ENCODE peak calls at places on chromosomes 2 and 18, in four cellular contexts. P, G, M and C are unnamed samples.

GRCh38 chr2:9232886-9233285 is 26.3 kb downstream of the ASAP2 start:
- DNase-seq in P (no peak), G (no peak), M (no peak), C (no peak)

GRCh38 chr2:49490710-49491109 is 336.4 kb upstream of the FSHR start:
- DNase-seq in P (no peak), G (peak), M (peak), C (no peak)

GRCh38 chr2:215171151-215171550 is 32.7 kb upstream of the ABCA12 start:
- DNase-seq in P (no peak), G (no peak), M (no peak), C (no peak)

GRCh38 chr2:143176606-143177005 is 47.4 kb downstream of the ARHGAP15 start:
- DNase-seq in P (no peak), G (no peak), M (no peak), C (no peak)

GRCh38 chr2:197515277-197515797 is 529 bp upstream of the MOB4 start:
- DNase-seq in P (no peak), G (no peak), M (peak), C (no peak)

GRCh38 chr2:19035238-19035637 is 323.2 kb downstream of the OSR1 start:
- DNase-seq in P (no peak), G (no peak), M (no peak), C (no peak)

GRCh38 chr2:162090109-162090508 is 16.1 kb upstream of the DPP4 start:
- DNase-seq in P (no peak), G (peak), M (no peak), C (no peak)

GRCh38 chr2:44826601-44827000 is 114.9 kb upstream of the SIX3 start:
- DNase-seq in P (no peak), G (no peak), M (no peak), C (no peak)

GRCh38 chr2:184030245-184030644 is 568.1 kb upstream of the ZNF804A start:
- DNase-seq in P (no peak), G (no peak), M (no peak), C (no peak)

GRCh38 chr2:179550214-179550613 is 285.6 kb upstream of the SESTD1 start:
- DNase-seq in P (no peak), G (no peak), M (no peak), C (no peak)

GRCh38 chr2:183224933-183225332 is 100.7 kb downstream of the NUP35 start:
- DNase-seq in P (no peak), G (no peak), M (no peak), C (no peak)

GRCh38 chr18:2657043-2657512 is 1.6 kb downstream of the SMCHD1 start:
- DNase-seq in P (no peak), G (no peak), M (no peak), C (no peak)

GRCh38 chr2:158214431-158214830 is 112.8 kb downstream of the UPP2 start:
- DNase-seq in P (no peak), G (peak), M (no peak), C (no peak)

GRCh38 chr2:71646028-71646427 is 192.7 kb downstream of the DYSF start:
- DNase-seq in P (no peak), G (peak), M (no peak), C (peak)

GRCh38 chr2:11356760-11357159 is 12.3 kb upstream of the ROCK2 start:
- DNase-seq in P (no peak), G (no peak), M (no peak), C (no peak)

GRCh38 chr2:23662941-23663729 is 263.8 kb downstream of the ATAD2B start:
- DNase-seq in P (no peak), G (no peak), M (peak), C (no peak)

GRCh38 chr2:99865818-99866676 is 276.3 kb downstream of the AFF3 start:
- DNase-seq in P (no peak), G (no peak), M (no peak), C (no peak)

GRCh38 chr2:150911766-150912280 is 349.8 kb downstream of the RBM43 start:
- DNase-seq in P (no peak), G (peak), M (peak), C (peak)

GRCh38 chr18:9539283-9539682 is 64.0 kb downstream of the RALBP1 start:
- DNase-seq in P (no peak), G (peak), M (no peak), C (peak)

GRCh38 chr2:181642071-181642470 is 14.8 kb downstream of the CERKL start:
- DNase-seq in P (no peak), G (no peak), M (no peak), C (no peak)

GRCh38 chr2:122539920-122540319 is 784.5 kb downstream of the TSN start:
- DNase-seq in P (no peak), G (no peak), M (no peak), C (no peak)

GRCh38 chr2:46873632-46874068 is 42.0 kb downstream of the MCFD2 start:
- DNase-seq in P (no peak), G (peak), M (peak), C (peak)

GRCh38 chr2:152367547-152368250 is 32.7 kb downstream of the FMNL2 start:
- DNase-seq in P (no peak), G (peak), M (no peak), C (no peak)

GRCh38 chr2:68362069-68362468 is 3.0 kb upstream of the PLEK start:
- DNase-seq in P (peak), G (peak), M (peak), C (no peak)

GRCh38 chr2:24253303-24253919 is 78.6 kb downstream of the FAM228A start:
- DNase-seq in P (no peak), G (peak), M (no peak), C (no peak)

GRCh38 chr18:24497052-24497754 is 36.8 kb downstream of the HRH4 start:
- DNase-seq in P (no peak), G (peak), M (no peak), C (no peak)

GRCh38 chr18:58263055-58263732 is 219.2 kb downstream of the NEDD4L start:
- DNase-seq in P (no peak), G (peak), M (no peak), C (peak)

GRCh38 chr18:61946449-61946848 is 53.6 kb upstream of the RNF152 start:
- DNase-seq in P (no peak), G (peak), M (no peak), C (no peak)

GRCh38 chr2:57880967-57881366 is 165.6 kb upstream of the VRK2 start:
- DNase-seq in P (no peak), G (no peak), M (no peak), C (no peak)

GRCh38 chr2:67070826-67071225 is 326.3 kb upstream of the ETAA1 start:
- DNase-seq in P (no peak), G (no peak), M (no peak), C (no peak)